ENCODE peak calls at places on chromosome 3, in four cellular contexts. F is right lobe of liver, N is HCT116, O is tibial nerve. P is an unnamed sample.

GRCh38 chr3:123084738-123085237 is 18.0 kb downstream of the PDIA5 start:
- DNase-seq in O (no peak), N (no peak), F (peak; percentile 88), P (no peak)

GRCh38 chr3:116740293-116740692 is 30.7 kb downstream of the TUSC7 start:
- DNase-seq in F (no peak), N (no peak), O (no peak), P (no peak)

GRCh38 chr3:42229942-42230688 is 35.9 kb downstream of the CCK start:
- DNase-seq in F (no peak), O (peak; percentile 22), N (peak; percentile 34), P (no peak)

GRCh38 chr3:97872209-97873042 is 50.6 kb downstream of the CRYBG3 start:
- DNase-seq in F (no peak), N (no peak), O (no peak), P (no peak)

GRCh38 chr3:3027976-3028567 is 82.1 kb downstream of the IL5RA start:
- DNase-seq in N (no peak), O (no peak), F (no peak), P (no peak)

GRCh38 chr3:71395927-71396695 is 187.4 kb downstream of the FOXP1 start:
- DNase-seq in F (no peak), O (peak; percentile 26), N (no peak), P (no peak)

GRCh38 chr3:119322523-119323400 is 28.6 kb downstream of the ARHGAP31 start:
- DNase-seq in F (peak; percentile 89), O (peak; percentile 52), N (peak; percentile 48), P (peak; percentile 89)

GRCh38 chr3:195794708-195795107 is 17.0 kb downstream of the MUC4 start:
- DNase-seq in N (no peak), O (no peak), F (no peak), P (no peak)

GRCh38 chr3:5754602-5755001 is 567.1 kb downstream of the EDEM1 start:
- DNase-seq in F (no peak), N (no peak), O (peak; percentile 32), P (no peak)

GRCh38 chr3:42369304-42369703 is 41.1 kb downstream of the LYZL4 start:
- DNase-seq in F (no peak), N (no peak), O (no peak), P (no peak)

GRCh38 chr3:131856171-131856570 is 178.6 kb downstream of the CPNE4 start:
- DNase-seq in O (no peak), N (no peak), F (no peak), P (no peak)

GRCh38 chr3:101680466-101680865 is 3.5 kb upstream of the ZBTB11 start:
- DNase-seq in F (no peak), O (no peak), N (no peak), P (no peak)

GRCh38 chr3:126797563-126797962 is 93.5 kb downstream of the CHCHD6 start:
- DNase-seq in F (no peak), O (no peak), N (no peak), P (no peak)

GRCh38 chr3:52036222-52036694 is 20.1 kb downstream of the DUSP7 start:
- DNase-seq in O (no peak), F (no peak), N (no peak), P (no peak)

GRCh38 chr3:32508731-32509130 is 6.1 kb upstream of the CMTM6 start:
- DNase-seq in O (no peak), N (no peak), F (no peak), P (no peak)

GRCh38 chr3:29065211-29065785 is 215.6 kb upstream of the RBMS3 start:
- DNase-seq in F (no peak), N (no peak), O (peak; percentile 12), P (no peak)

GRCh38 chr3:32395451-32395970 is 3.9 kb downstream of the CMTM7 start:
- DNase-seq in O (no peak), F (no peak), N (no peak), P (no peak)

GRCh38 chr3:196793224-196793623 is 53.6 kb downstream of the PAK2 start:
- DNase-seq in F (no peak), O (no peak), N (peak; percentile 29), P (no peak)

GRCh38 chr3:159761377-159761776 is 227.3 kb upstream of the IL12A start:
- DNase-seq in N (no peak), F (peak; percentile 73), O (no peak), P (no peak)

GRCh38 chr3:88767746-88768145 is 339.7 kb upstream of the EPHA3 start:
- DNase-seq in N (no peak), F (no peak), O (no peak), P (no peak)

GRCh38 chr3:163785693-163786092 is 1292.6 kb downstream of the SI start:
- DNase-seq in N (peak; percentile 22), O (no peak), F (no peak), P (no peak)

GRCh38 chr3:72279631-72280041 is 494.7 kb upstream of the PROK2 start:
- DNase-seq in F (no peak), O (no peak), N (no peak), P (no peak)

GRCh38 chr3:13260259-13261103 is 159.6 kb downstream of the NUP210 start:
- DNase-seq in F (no peak), N (no peak), O (no peak), P (no peak)
- TF ChIP-seq CTCF in F (peak; percentile 23), N (peak; percentile 55), O (no peak), P (no peak)

GRCh38 chr3:39413691-39414420 is 7.3 kb downstream of the RPSA start:
- DNase-seq in O (no peak), F (no peak), N (no peak), P (no peak)
- TF ChIP-seq CTCF in O (no peak), F (no peak), N (no peak), P (no peak)

DNA sequence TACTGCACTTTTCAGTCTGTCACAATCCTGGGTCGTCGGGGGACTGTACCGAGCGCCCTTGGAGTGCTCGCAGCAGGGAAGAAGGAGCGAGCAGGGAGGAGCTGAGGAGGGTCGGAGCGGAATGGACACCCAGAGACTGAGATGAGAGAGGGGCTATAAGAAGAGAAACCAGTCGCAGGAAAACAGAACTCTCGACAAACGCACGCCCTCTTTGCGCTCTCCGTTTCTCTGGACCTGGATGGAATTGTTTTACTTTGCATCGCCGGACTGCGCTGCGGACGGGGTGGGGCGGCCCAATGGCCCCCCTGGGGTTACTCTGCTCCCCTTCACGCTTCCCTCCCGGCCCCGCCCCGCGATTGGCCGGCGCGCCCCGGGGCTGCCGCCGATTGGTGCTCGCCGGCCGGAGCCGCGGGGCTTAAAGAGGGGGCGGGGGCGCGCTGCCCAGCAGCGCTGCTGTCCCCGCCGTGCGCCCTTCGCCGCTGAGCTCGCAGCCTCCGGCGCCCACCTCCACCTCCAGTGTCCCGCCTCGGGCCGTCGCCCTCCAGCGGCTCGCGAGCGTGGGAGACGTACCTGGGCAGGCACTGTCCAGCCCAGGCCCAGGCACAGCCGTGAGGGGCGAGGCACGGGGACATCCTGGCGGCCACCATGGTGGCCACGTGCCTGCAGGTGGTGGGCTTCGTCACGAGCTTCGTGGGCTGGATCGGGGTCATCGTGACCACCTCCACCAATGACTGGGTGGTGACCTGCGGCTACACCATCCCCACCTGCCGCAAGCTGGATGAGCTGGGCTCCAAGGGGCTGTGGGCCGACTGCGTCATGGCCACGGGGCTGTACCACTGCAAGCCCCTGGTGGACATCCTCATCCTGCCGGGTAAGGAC is at the start of gene CLDN11:
- DNase-seq in O (no peak), F (no peak), N (no peak), P (no peak)
- TF ChIP-seq CTCF in O (no peak), F (no peak), N (no peak), P (peak; percentile 17)

GRCh38 chr3:128849776-128850542 is 29.5 kb upstream of the ACAD9 start:
- DNase-seq in F (no peak), O (no peak), N (no peak), P (no peak)
- TF ChIP-seq CTCF in F (no peak), O (no peak), N (peak; percentile 24), P (no peak)

P was measured in progenitor cell of endocrine pancreas.